ENCODE peak calls at places on chromosomes 16 and 17, in six cellular contexts. S is RWPE1; R is mammary epithelial cell; T is activated T-cell treated with anti-CD3 and anti-CD28 coated beads, Interleukin-2, amount 50 U/mL, for 1 hour; J is iris pigment epithelial cell; N is IMR-90. P is an unnamed sample.

GRCh38 chr16:85420501-85421337 is 192.4 kb upstream of the GSE1 start:
- DNase-seq in J (peak), T (peak), N (peak), R (peak), S (peak), P (peak)

GRCh38 chr17:42453544-42453943 is 5.1 kb upstream of the ATP6V0A1 start:
- DNase-seq in T (no peak), N (no peak), S (no peak), R (no peak), J (no peak), P (no peak)

GRCh38 chr17:67672592-67672991 is 45.1 kb upstream of the NOL11 start:
- DNase-seq in S (no peak), R (no peak), T (no peak), J (no peak), N (no peak), P (no peak)

GRCh38 chr16:165539-166374 is at the start of gene HBM:
- DNase-seq in N (no peak), R (no peak), T (peak), J (no peak), S (no peak), P (no peak)

GRCh38 chr16:22670044-22670536 is 143.9 kb upstream of the HS3ST2 start:
- DNase-seq in J (peak), T (no peak), N (no peak), R (no peak), S (no peak), P (no peak)

GRCh38 chr16:56302506-56302905 is 111.2 kb downstream of the GNAO1 start:
- DNase-seq in N (no peak), S (no peak), J (no peak), R (no peak), T (no peak), P (no peak)

GRCh38 chr16:51994597-51994996 is 552.3 kb downstream of the TOX3 start:
- DNase-seq in R (peak), S (peak), J (no peak), N (no peak), T (no peak), P (peak)

GRCh38 chr17:47276868-47277267 is 23.2 kb downstream of the ITGB3 start:
- DNase-seq in N (peak), R (peak), T (no peak), S (no peak), J (peak), P (no peak)

GRCh38 chr16:22189473-22190168 is 16.5 kb upstream of the EEF2K start:
- DNase-seq in N (peak), J (peak), R (peak), S (no peak), T (no peak), P (peak)

GRCh38 chr17:41957058-41957868 is 9.3 kb upstream of the CNP start:
- DNase-seq in J (peak), T (no peak), N (peak), R (no peak), S (no peak), P (no peak)

GRCh38 chr16:77450790-77451487 is 16.1 kb upstream of the ADAMTS18 start:
- DNase-seq in J (no peak), R (no peak), S (no peak), T (no peak), N (no peak), P (peak)

P was measured in RPMI8226.